ENCODE peak calls at places on chromosomes 6 and 20, in seven cellular contexts. I, L, P, E, J, H and A are unnamed samples.

GRCh38 chr6:130377911-130378310 is 12.1 kb downstream of the TMEM200A start:
- DNase-seq in I (no peak), L (no peak), P (no peak), E (no peak), J (no peak), H (no peak), A (no peak)

GRCh38 chr6:34305982-34306702 is 57.3 kb upstream of the SMIM29 start:
- DNase-seq in I (no peak), L (no peak), P (no peak), E (peak; percentile 72), J (no peak), H (peak; percentile 36), A (no peak)

GRCh38 chr20:1160496-1160895 is 24.3 kb downstream of the TMEM74B start:
- DNase-seq in I (no peak), L (no peak), P (no peak), E (no peak), J (no peak), H (no peak), A (no peak)

GRCh38 chr6:36758516-36759176 is 61.0 kb downstream of the RAB44 start:
- DNase-seq in I (no peak), L (no peak), P (no peak), E (no peak), J (no peak), H (no peak), A (no peak)

GRCh38 chr6:33716890-33717632 is 5.6 kb upstream of the UQCC2 start:
- DNase-seq in I (no peak), L (no peak), P (no peak), E (no peak), J (no peak), H (no peak), A (no peak)

GRCh38 chr6:42142118-42142835 is at the start of gene C6orf132:
- DNase-seq in I (no peak), L (no peak), P (no peak), E (peak; percentile 50), J (no peak), H (peak; percentile 34), A (peak; percentile 83)

GRCh38 chr6:16690244-16691142 is 70.8 kb downstream of the ATXN1 start:
- DNase-seq in I (no peak), L (no peak), P (no peak), E (peak; percentile 74), J (no peak), H (no peak), A (no peak)

GRCh38 chr6:33236852-33237251 is 28.6 kb downstream of the RING1 start:
- DNase-seq in I (no peak), L (no peak), P (no peak), E (no peak), J (no peak), H (no peak), A (no peak)

GRCh38 chr20:22582960-22583772 is 1.2 kb downstream of the FOXA2 start:
- DNase-seq in I (no peak), L (peak; percentile 72), P (no peak), E (no peak), J (no peak), H (no peak), A (no peak)

GRCh38 chr6:125789576-125790402 is 971 bp upstream of the NCOA7 start:
- DNase-seq in I (no peak), L (peak; percentile 77), P (no peak), E (peak; percentile 50), J (peak; percentile 80), H (peak; percentile 67), A (peak; percentile 75)

GRCh38 chr6:123962508-123962907 is 158.8 kb downstream of the NKAIN2 start:
- DNase-seq in I (no peak), L (no peak), P (no peak), E (no peak), J (no peak), H (no peak), A (no peak)

GRCh38 chr20:4817230-4817671 is 95.5 kb downstream of the PRND start:
- DNase-seq in I (no peak), L (no peak), P (no peak), E (no peak), J (no peak), H (no peak), A (no peak)

GRCh38 chr6:37038297-37039198 is 33.1 kb downstream of the FGD2 start:
- DNase-seq in I (peak; percentile 48), L (peak; percentile 77), P (no peak), E (no peak), J (peak; percentile 83), H (peak; percentile 77), A (no peak)

GRCh38 chr6:46014511-46015118 is 1.0 kb downstream of the CLIC5 start:
- DNase-seq in I (no peak), L (no peak), P (no peak), E (no peak), J (peak; percentile 75), H (no peak), A (peak; percentile 56)

GRCh38 chr6:100554228-100554627 is 89.5 kb upstream of the SIM1 start:
- DNase-seq in I (no peak), L (no peak), P (no peak), E (no peak), J (no peak), H (no peak), A (no peak)

GRCh38 chr20:531608-532007 is 12.0 kb downstream of the CSNK2A1 start:
- DNase-seq in I (no peak), L (no peak), P (no peak), E (no peak), J (no peak), H (no peak), A (no peak)

GRCh38 chr20:23915844-23916243 is 36.3 kb upstream of the CST5 start:
- DNase-seq in I (no peak), L (no peak), P (no peak), E (no peak), J (no peak), H (no peak), A (no peak)

GRCh38 chr6:107540465-107540857 is 50.5 kb downstream of the SOBP start:
- DNase-seq in I (no peak), L (no peak), P (no peak), E (no peak), J (no peak), H (no peak), A (no peak)

GRCh38 chr20:16661738-16662137 is 68.1 kb upstream of the SNRPB2 start:
- DNase-seq in I (no peak), L (no peak), P (no peak), E (peak; percentile 6), J (peak; percentile 74), H (no peak), A (no peak)

GRCh38 chr6:170049641-170050491 is 241.0 kb downstream of the DLL1 start:
- DNase-seq in I (peak; percentile 48), L (peak; percentile 80), P (peak; percentile 19), E (no peak), J (peak; percentile 94), H (peak; percentile 94), A (peak; percentile 68)

GRCh38 chr6:34374112-34374907 is 18.2 kb downstream of the NUDT3 start:
- DNase-seq in I (no peak), L (no peak), P (no peak), E (no peak), J (no peak), H (no peak), A (no peak)

GRCh38 chr6:33192671-33193602 is 670 bp upstream of the COL11A2 start:
- DNase-seq in I (no peak), L (peak; percentile 81), P (no peak), E (peak; percentile 23), J (peak; percentile 71), H (peak; percentile 36), A (peak; percentile 90)

GRCh38 chr6:116349216-116349615 is 21.5 kb upstream of the DSE start:
- DNase-seq in I (no peak), L (no peak), P (no peak), E (peak; percentile 60), J (no peak), H (no peak), A (no peak)

GRCh38 chr6:31814677-31815024 is 432 bp downstream of the HSPA1L start:
- DNase-seq in I (peak; percentile 95), L (peak; percentile 98), P (peak; percentile 90), E (peak; percentile 99), J (peak; percentile 97), H (peak; percentile 96), A (peak; percentile 98)
- H3K4me3 ChIP-seq in I (peak overlapping the region; percentile 64), L (peak overlapping the region; percentile 36), P (peak overlapping the region; percentile 72), E (peak overlapping the region; percentile 75), J (peak overlapping the region; percentile 76), H (peak overlapping the region; percentile 67), A (peak overlapping the region; percentile 73)

GRCh38 chr6:110882824-110883554 is 8.4 kb downstream of the AMD1 start:
- DNase-seq in I (no peak), L (no peak), P (no peak), E (no peak), J (no peak), H (no peak), A (no peak)

GRCh38 chr6:110886555-110887167 is 12.1 kb downstream of the AMD1 start:
- DNase-seq in I (no peak), L (no peak), P (no peak), E (no peak), J (no peak), H (no peak), A (no peak)

GRCh38 chr6:110881929-110882629 is 7.5 kb downstream of the AMD1 start:
- DNase-seq in I (no peak), L (no peak), P (no peak), E (no peak), J (no peak), H (no peak), A (no peak)

GRCh38 chr6:110884321-110884720 is 9.7 kb downstream of the AMD1 start:
- DNase-seq in I (no peak), L (no peak), P (no peak), E (no peak), J (no peak), H (no peak), A (no peak)

DNA sequence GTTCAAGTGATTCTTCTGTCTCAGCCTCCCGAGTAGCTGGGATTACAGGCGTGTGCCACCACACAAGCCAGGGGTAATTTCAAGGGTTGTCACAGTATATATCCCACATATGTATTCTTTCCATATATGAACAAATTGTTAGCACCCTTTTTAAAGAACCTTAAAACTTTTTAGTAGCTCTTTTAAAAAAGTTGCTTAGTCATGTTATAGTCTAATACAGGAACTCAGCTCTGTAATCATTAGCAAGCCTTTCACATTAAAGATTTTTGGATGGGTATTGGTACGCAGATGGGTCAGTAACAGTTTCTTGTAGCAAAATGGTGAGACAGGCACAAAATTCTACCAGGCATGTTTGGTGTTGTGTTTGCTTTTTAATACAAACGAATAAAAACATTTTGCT is 10.9 kb downstream of the AMD1 start:
- DNase-seq in I (no peak), L (no peak), P (no peak), E (no peak), J (no peak), H (no peak), A (no peak)
- H3K4me1 ChIP-seq in I (peaks cover 56% of the 10 kb centered on the region), L (peaks cover 5% of the 10 kb centered on the region), P (no peaks in the 10 kb centered on the region), E (peaks cover 2% of the 10 kb centered on the region), J (peaks cover 51% of the 10 kb centered on the region), H (no peaks in the 10 kb centered on the region), A (peaks cover 22% of the 10 kb centered on the region)

GRCh38 chr6:112128208-112128607 is 40.8 kb downstream of the FAM229B start:
- DNase-seq in I (no peak), L (no peak), P (no peak), E (no peak), J (no peak), H (no peak), A (no peak)
- H3K4me3 ChIP-seq in I (no peak overlapping the region), L (no peak overlapping the region), P (no peak overlapping the region), E (no peak overlapping the region), J (no peak overlapping the region), H (no peak overlapping the region), A (no peak overlapping the region)

DNA sequence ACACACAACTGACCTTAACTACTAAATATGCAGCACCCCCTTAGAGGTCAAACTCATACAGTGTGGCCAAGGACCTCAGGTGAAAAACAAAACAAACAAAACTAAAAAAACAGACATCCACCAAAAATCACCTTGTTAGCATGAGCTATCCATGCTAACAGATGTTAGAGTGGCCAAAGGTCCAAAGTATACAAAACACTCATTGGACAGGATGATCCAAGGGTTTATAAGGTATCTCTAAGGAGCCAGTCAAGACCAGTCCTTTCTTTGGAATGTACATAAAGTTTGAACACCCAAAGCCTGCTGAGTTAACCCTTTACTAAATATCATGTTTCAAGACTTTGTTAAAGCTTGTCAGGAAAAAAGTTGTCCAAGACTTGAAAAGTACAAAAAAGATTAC is 35.8 kb downstream of the THEMIS start:
- DNase-seq in I (no peak), L (no peak), P (no peak), E (no peak), J (no peak), H (no peak), A (no peak)
- H3K4me1 ChIP-seq in I (no peaks in the 10 kb centered on the region), L (no peaks in the 10 kb centered on the region), P (no peaks in the 10 kb centered on the region), E (no peaks in the 10 kb centered on the region), J (no peaks in the 10 kb centered on the region), H (no peaks in the 10 kb centered on the region), A (no peaks in the 10 kb centered on the region)